ENCODE peak calls at places on chromosomes 5 and 9, in six cellular contexts. K is SJCRH30; T is AG04450; S is effector memory CD4-positive, alpha-beta T cell; M is left cardiac atrium; U is WTC11. W is an unnamed sample.

GRCh38 chr5:173962436-173962835 is 26.5 kb upstream of the C5orf47 start:
- DNase-seq in M (no peak), S (no peak), T (no peak), U (no peak), K (no peak), W (no peak)

GRCh38 chr5:132074091-132074771 is 642 bp downstream of the CSF2 start:
- DNase-seq in M (no peak), K (no peak), U (no peak), T (no peak), S (no peak), W (no peak)

GRCh38 chr9:119998614-119999013 is 581.4 kb downstream of the CDK5RAP2 start:
- DNase-seq in K (no peak), T (no peak), S (no peak), M (no peak), U (no peak), W (no peak)

GRCh38 chr9:15144567-15145174 is 162.3 kb downstream of the TTC39B start:
- DNase-seq in S (no peak), U (no peak), K (no peak), M (peak; percentile 28), T (no peak), W (no peak)

GRCh38 chr9:129320575-129321311 is 142.7 kb upstream of the IER5L start:
- DNase-seq in T (peak; percentile 58), U (peak; percentile 44), S (peak; percentile 45), K (peak; percentile 71), M (peak; percentile 67), W (peak; percentile 76)

GRCh38 chr5:180071418-180072255 is at the start of gene RNF130:
- DNase-seq in M (peak; percentile 95), U (peak; percentile 87), S (peak; percentile 76), K (peak; percentile 89), T (peak; percentile 73), W (peak; percentile 77)

GRCh38 chr9:1005043-1005667 is 28.7 kb downstream of the DMRT3 start:
- DNase-seq in M (no peak), U (peak; percentile 29), T (peak; percentile 6), K (peak; percentile 55), S (no peak), W (peak; percentile 11)

GRCh38 chr5:35246928-35247644 is 16.8 kb upstream of the PRLR start:
- DNase-seq in S (no peak), T (no peak), M (peak; percentile 65), U (no peak), K (no peak), W (no peak)

GRCh38 chr5:56638061-56638621 is 177.2 kb upstream of the MAP3K1 start:
- DNase-seq in S (no peak), U (no peak), T (no peak), M (no peak), K (no peak), W (no peak)